ENCODE peak calls at places on chromosomes 16 and 17, in five cellular contexts. One of them, this sample, is unnamed.
A peak's percentile ranks its signal among the peaks of the same experiment; 100 is the strongest.

GRCh38 chr16:60945225-60945624 is 1091.0 kb downstream of the CDH8 start:
- DNase-seq in left ventricle myocardium inferior: no peak
- DNase-seq in Caki2: no peak
- DNase-seq in NCI-H460: peak; percentile 9
- DNase-seq in M059J: peak; percentile 16
- DNase-seq in this sample: no peak

GRCh38 chr16:27436065-27436464 is 34.1 kb downstream of the IL21R start:
- DNase-seq in left ventricle myocardium inferior: no peak
- DNase-seq in Caki2: no peak
- DNase-seq in NCI-H460: no peak
- DNase-seq in M059J: no peak
- DNase-seq in this sample: no peak

GRCh38 chr16:630024-630814 is 566 bp upstream of the WFIKKN1 start:
- DNase-seq in left ventricle myocardium inferior: no peak
- DNase-seq in Caki2: no peak
- DNase-seq in NCI-H460: no peak
- DNase-seq in M059J: no peak
- DNase-seq in this sample: no peak

GRCh38 chr16:54985668-54986067 is 55.0 kb downstream of the IRX5 start:
- DNase-seq in left ventricle myocardium inferior: no peak
- DNase-seq in Caki2: no peak
- DNase-seq in NCI-H460: no peak
- DNase-seq in M059J: no peak
- DNase-seq in this sample: no peak

GRCh38 chr16:1743376-1744337 is 27.7 kb downstream of the NME3 start:
- DNase-seq in left ventricle myocardium inferior: no peak
- DNase-seq in Caki2: no peak
- DNase-seq in NCI-H460: no peak
- DNase-seq in M059J: no peak
- DNase-seq in this sample: no peak

GRCh38 chr17:34607917-34608316 is 28.5 kb downstream of the TMEM132E start:
- DNase-seq in left ventricle myocardium inferior: no peak
- DNase-seq in Caki2: no peak
- DNase-seq in NCI-H460: no peak
- DNase-seq in M059J: no peak
- DNase-seq in this sample: no peak

GRCh38 chr17:32288600-32288999 is 23.0 kb downstream of the RHBDL3 start:
- DNase-seq in left ventricle myocardium inferior: no peak
- DNase-seq in Caki2: no peak
- DNase-seq in NCI-H460: no peak
- DNase-seq in M059J: no peak
- DNase-seq in this sample: no peak

GRCh38 chr16:24255446-24256352 is at the start of gene CACNG3:
- DNase-seq in left ventricle myocardium inferior: peak; percentile 30
- DNase-seq in Caki2: peak; percentile 48
- DNase-seq in NCI-H460: peak; percentile 48
- DNase-seq in M059J: peak; percentile 16
- DNase-seq in this sample: peak; percentile 46

GRCh38 chr16:70553645-70554044 is 30.0 kb downstream of the SF3B3 start:
- DNase-seq in left ventricle myocardium inferior: no peak
- DNase-seq in Caki2: no peak
- DNase-seq in NCI-H460: no peak
- DNase-seq in M059J: peak; percentile 92
- DNase-seq in this sample: no peak

GRCh38 chr16:66858740-66859396 is 14.7 kb downstream of the CA7 start:
- DNase-seq in left ventricle myocardium inferior: peak; percentile 71
- DNase-seq in Caki2: peak; percentile 42
- DNase-seq in NCI-H460: no peak
- DNase-seq in M059J: peak; percentile 91
- DNase-seq in this sample: no peak

GRCh38 chr17:42281571-42282096 is 5.4 kb upstream of the STAT5B start:
- DNase-seq in left ventricle myocardium inferior: no peak
- DNase-seq in Caki2: no peak
- DNase-seq in NCI-H460: no peak
- DNase-seq in M059J: no peak
- DNase-seq in this sample: peak; percentile 6

GRCh38 chr17:75093543-75094158 is 5.9 kb downstream of the SLC16A5 start:
- DNase-seq in left ventricle myocardium inferior: no peak
- DNase-seq in Caki2: no peak
- DNase-seq in NCI-H460: peak; percentile 65
- DNase-seq in M059J: no peak
- DNase-seq in this sample: no peak

GRCh38 chr16:3084969-3085670 is 14.0 kb downstream of the ZSCAN10 start:
- DNase-seq in left ventricle myocardium inferior: no peak
- DNase-seq in Caki2: no peak
- DNase-seq in NCI-H460: no peak
- DNase-seq in M059J: no peak
- DNase-seq in this sample: no peak

GRCh38 chr17:32497431-32498205 is 10.8 kb downstream of the CDK5R1 start:
- DNase-seq in left ventricle myocardium inferior: no peak
- DNase-seq in Caki2: no peak
- DNase-seq in NCI-H460: no peak
- DNase-seq in M059J: peak; percentile 57
- DNase-seq in this sample: peak; percentile 68

GRCh38 chr16:12260647-12261262 is 284.2 kb downstream of the SNX29 start:
- DNase-seq in left ventricle myocardium inferior: no peak
- DNase-seq in Caki2: no peak
- DNase-seq in NCI-H460: no peak
- DNase-seq in M059J: no peak
- DNase-seq in this sample: peak; percentile 61

GRCh38 chr16:81473969-81474959 is 29.7 kb downstream of the CMIP start:
- DNase-seq in left ventricle myocardium inferior: peak; percentile 11
- DNase-seq in Caki2: no peak
- DNase-seq in NCI-H460: no peak
- DNase-seq in M059J: no peak
- DNase-seq in this sample: no peak

GRCh38 chr17:31495049-31495885 is 103.8 kb downstream of the RAB11FIP4 start:
- DNase-seq in left ventricle myocardium inferior: no peak
- DNase-seq in Caki2: peak; percentile 75
- DNase-seq in NCI-H460: no peak
- DNase-seq in M059J: peak; percentile 58
- DNase-seq in this sample: no peak

GRCh38 chr16:57609541-57610401 is 18.7 kb upstream of the ADGRG1 start:
- DNase-seq in left ventricle myocardium inferior: no peak
- DNase-seq in Caki2: no peak
- DNase-seq in NCI-H460: no peak
- DNase-seq in M059J: no peak
- DNase-seq in this sample: no peak

GRCh38 chr16:83940157-83940556 is 12.9 kb upstream of the OSGIN1 start:
- DNase-seq in left ventricle myocardium inferior: no peak
- DNase-seq in Caki2: no peak
- DNase-seq in NCI-H460: no peak
- DNase-seq in M059J: no peak
- DNase-seq in this sample: no peak

GRCh38 chr17:81241648-81242420 is 2.7 kb downstream of the NDUFAF8 start:
- DNase-seq in left ventricle myocardium inferior: no peak
- DNase-seq in Caki2: peak; percentile 21
- DNase-seq in NCI-H460: peak; percentile 26
- DNase-seq in M059J: no peak
- DNase-seq in this sample: peak; percentile 85

GRCh38 chr16:67164599-67165061 is at the start of gene HSF4:
- DNase-seq in left ventricle myocardium inferior: peak; percentile 75
- DNase-seq in Caki2: peak; percentile 47
- DNase-seq in NCI-H460: peak; percentile 74
- DNase-seq in M059J: no peak
- DNase-seq in this sample: no peak

GRCh38 chr17:66492500-66493123 is 190.2 kb downstream of the PRKCA start:
- DNase-seq in left ventricle myocardium inferior: no peak
- DNase-seq in Caki2: no peak
- DNase-seq in NCI-H460: no peak
- DNase-seq in M059J: no peak
- DNase-seq in this sample: no peak

GRCh38 chr17:42553161-42553818 is 567 bp downstream of the HSD17B1 start:
- DNase-seq in left ventricle myocardium inferior: no peak
- DNase-seq in Caki2: no peak
- DNase-seq in NCI-H460: no peak
- DNase-seq in M059J: no peak
- DNase-seq in this sample: no peak

GRCh38 chr16:848510-849253 is 48.1 kb upstream of the GNG13 start:
- DNase-seq in left ventricle myocardium inferior: no peak
- DNase-seq in Caki2: no peak
- DNase-seq in NCI-H460: no peak
- DNase-seq in M059J: no peak
- DNase-seq in this sample: no peak

GRCh38 chr16:55021595-55022475 is 91.2 kb downstream of the IRX5 start:
- DNase-seq in left ventricle myocardium inferior: no peak
- DNase-seq in Caki2: peak; percentile 77
- DNase-seq in NCI-H460: peak; percentile 54
- DNase-seq in M059J: peak; percentile 80
- DNase-seq in this sample: peak; percentile 78

GRCh38 chr16:31246296-31246695 is 13.5 kb upstream of the ITGAM start:
- DNase-seq in left ventricle myocardium inferior: no peak
- DNase-seq in Caki2: no peak
- DNase-seq in NCI-H460: no peak
- DNase-seq in M059J: no peak
- DNase-seq in this sample: no peak

GRCh38 chr16:49491111-49491670 is 117.6 kb downstream of the C16orf78 start:
- DNase-seq in left ventricle myocardium inferior: no peak
- DNase-seq in Caki2: no peak
- DNase-seq in NCI-H460: no peak
- DNase-seq in M059J: no peak
- DNase-seq in this sample: no peak

GRCh38 chr16:53915452-53916160 is 211.7 kb downstream of the FTO start:
- DNase-seq in left ventricle myocardium inferior: no peak
- DNase-seq in Caki2: no peak
- DNase-seq in NCI-H460: no peak
- DNase-seq in M059J: no peak
- DNase-seq in this sample: no peak

GRCh38 chr16:77335652-77336234 is 99.1 kb downstream of the ADAMTS18 start:
- DNase-seq in left ventricle myocardium inferior: no peak
- DNase-seq in Caki2: no peak
- DNase-seq in NCI-H460: no peak
- DNase-seq in M059J: no peak
- DNase-seq in this sample: no peak

This sample was measured in WERI-Rb-1.